ENCODE peak calls at places on chromosomes 4 and X, in nine cellular contexts. One of them, this sample, is unnamed.
A peak's percentile ranks its signal among the peaks of the same experiment; 100 is the strongest.

GRCh38 chrX:120874678-120875557 is 748 bp downstream of the CT47B1 start:
- DNase-seq in AG04449: no peak
- DNase-seq in neural crest cell: no peak
- DNase-seq in stomach: no peak
- DNase-seq in heart left ventricle: no peak
- DNase-seq in GM13977: no peak
- DNase-seq in left ventricle myocardium inferior: no peak
- DNase-seq in lung: no peak
- DNase-seq in IMR-90: no peak
- DNase-seq in this sample: no peak

GRCh38 chrX:12988797-12989196 is 13.9 kb downstream of the TMSB4X start:
- DNase-seq in AG04449: no peak
- DNase-seq in neural crest cell: no peak
- DNase-seq in stomach: peak; percentile 63
- DNase-seq in heart left ventricle: no peak
- DNase-seq in GM13977: no peak
- DNase-seq in left ventricle myocardium inferior: no peak
- DNase-seq in lung: peak; percentile 68
- DNase-seq in IMR-90: peak; percentile 74
- DNase-seq in this sample: peak; percentile 45

GRCh38 chr4:125323547-125324100 is 8.9 kb downstream of the FAT4 start:
- DNase-seq in AG04449: no peak
- DNase-seq in neural crest cell: no peak
- DNase-seq in stomach: no peak
- DNase-seq in heart left ventricle: no peak
- DNase-seq in GM13977: no peak
- DNase-seq in left ventricle myocardium inferior: no peak
- DNase-seq in lung: no peak
- DNase-seq in IMR-90: peak; percentile 64
- DNase-seq in this sample: peak; percentile 50

GRCh38 chrX:108439434-108439883 is at the start of gene COL4A5:
- DNase-seq in AG04449: peak; percentile 36
- DNase-seq in neural crest cell: peak; percentile 57
- DNase-seq in stomach: peak; percentile 49
- DNase-seq in heart left ventricle: peak; percentile 59
- DNase-seq in GM13977: no peak
- DNase-seq in left ventricle myocardium inferior: peak; percentile 27
- DNase-seq in lung: peak; percentile 44
- DNase-seq in IMR-90: peak; percentile 80
- DNase-seq in this sample: peak; percentile 67

GRCh38 chr4:79917246-79917645 is 155.8 kb downstream of the ANTXR2 start:
- DNase-seq in AG04449: peak; percentile 7
- DNase-seq in neural crest cell: no peak
- DNase-seq in stomach: peak; percentile 31
- DNase-seq in heart left ventricle: peak; percentile 29
- DNase-seq in GM13977: peak; percentile 17
- DNase-seq in left ventricle myocardium inferior: no peak
- DNase-seq in lung: peak; percentile 30
- DNase-seq in IMR-90: peak; percentile 44
- DNase-seq in this sample: peak; percentile 28

GRCh38 chrX:12978205-12979010 is 3.5 kb downstream of the TMSB4X start:
- DNase-seq in AG04449: peak; percentile 75
- DNase-seq in neural crest cell: peak; percentile 20
- DNase-seq in stomach: peak; percentile 75
- DNase-seq in heart left ventricle: no peak
- DNase-seq in GM13977: peak; percentile 73
- DNase-seq in left ventricle myocardium inferior: peak; percentile 41
- DNase-seq in lung: no peak
- DNase-seq in IMR-90: peak; percentile 88
- DNase-seq in this sample: peak; percentile 52

GRCh38 chr4:57550143-57550542 is 440.0 kb upstream of the IGFBP7 start:
- DNase-seq in AG04449: no peak
- DNase-seq in neural crest cell: no peak
- DNase-seq in stomach: no peak
- DNase-seq in heart left ventricle: no peak
- DNase-seq in GM13977: no peak
- DNase-seq in left ventricle myocardium inferior: no peak
- DNase-seq in lung: no peak
- DNase-seq in IMR-90: no peak
- DNase-seq in this sample: no peak

GRCh38 chr4:142367326-142368188 is 478.5 kb downstream of the INPP4B start:
- DNase-seq in AG04449: no peak
- DNase-seq in neural crest cell: no peak
- DNase-seq in stomach: no peak
- DNase-seq in heart left ventricle: no peak
- DNase-seq in GM13977: no peak
- DNase-seq in left ventricle myocardium inferior: no peak
- DNase-seq in lung: no peak
- DNase-seq in IMR-90: no peak
- DNase-seq in this sample: no peak

GRCh38 chrX:73455171-73455570 is 8.3 kb downstream of the CDX4 start:
- DNase-seq in AG04449: no peak
- DNase-seq in neural crest cell: no peak
- DNase-seq in stomach: no peak
- DNase-seq in heart left ventricle: no peak
- DNase-seq in GM13977: no peak
- DNase-seq in left ventricle myocardium inferior: no peak
- DNase-seq in lung: no peak
- DNase-seq in IMR-90: no peak
- DNase-seq in this sample: no peak

GRCh38 chrX:97616883-97617510 is 733.3 kb downstream of the RPA4 start:
- DNase-seq in AG04449: peak; percentile 1
- DNase-seq in neural crest cell: no peak
- DNase-seq in stomach: no peak
- DNase-seq in heart left ventricle: no peak
- DNase-seq in GM13977: peak; percentile 23
- DNase-seq in left ventricle myocardium inferior: no peak
- DNase-seq in lung: no peak
- DNase-seq in IMR-90: peak; percentile 74
- DNase-seq in this sample: peak; percentile 64

GRCh38 chr4:22237155-22237751 is 278.6 kb downstream of the ADGRA3 start:
- DNase-seq in AG04449: no peak
- DNase-seq in neural crest cell: peak; percentile 39
- DNase-seq in stomach: peak; percentile 68
- DNase-seq in heart left ventricle: peak; percentile 23
- DNase-seq in GM13977: no peak
- DNase-seq in left ventricle myocardium inferior: no peak
- DNase-seq in lung: no peak
- DNase-seq in IMR-90: peak; percentile 13
- DNase-seq in this sample: no peak

GRCh38 chr4:174596513-174596912 is 74.2 kb upstream of the HPGD start:
- DNase-seq in AG04449: no peak
- DNase-seq in neural crest cell: no peak
- DNase-seq in stomach: no peak
- DNase-seq in heart left ventricle: no peak
- DNase-seq in GM13977: no peak
- DNase-seq in left ventricle myocardium inferior: no peak
- DNase-seq in lung: no peak
- DNase-seq in IMR-90: no peak
- DNase-seq in this sample: no peak

GRCh38 chr4:94939791-94940530 is 182.2 kb downstream of the BMPR1B start:
- DNase-seq in AG04449: no peak
- DNase-seq in neural crest cell: no peak
- DNase-seq in stomach: no peak
- DNase-seq in heart left ventricle: no peak
- DNase-seq in GM13977: no peak
- DNase-seq in left ventricle myocardium inferior: no peak
- DNase-seq in lung: no peak
- DNase-seq in IMR-90: peak; percentile 51
- DNase-seq in this sample: no peak

GRCh38 chrX:56564921-56565861 is 1.8 kb downstream of the UBQLN2 start:
- DNase-seq in AG04449: no peak
- DNase-seq in neural crest cell: no peak
- DNase-seq in stomach: no peak
- DNase-seq in heart left ventricle: no peak
- DNase-seq in GM13977: no peak
- DNase-seq in left ventricle myocardium inferior: no peak
- DNase-seq in lung: no peak
- DNase-seq in IMR-90: peak; percentile 5
- DNase-seq in this sample: no peak

GRCh38 chr4:53917719-53918118 is 146.7 kb downstream of the CHIC2 start:
- DNase-seq in AG04449: no peak
- DNase-seq in neural crest cell: no peak
- DNase-seq in stomach: no peak
- DNase-seq in heart left ventricle: no peak
- DNase-seq in GM13977: no peak
- DNase-seq in left ventricle myocardium inferior: no peak
- DNase-seq in lung: no peak
- DNase-seq in IMR-90: peak; percentile 46
- DNase-seq in this sample: no peak

GRCh38 chr4:4613641-4614286 is 71.9 kb upstream of the STX18 start:
- DNase-seq in AG04449: no peak
- DNase-seq in neural crest cell: no peak
- DNase-seq in stomach: no peak
- DNase-seq in heart left ventricle: no peak
- DNase-seq in GM13977: no peak
- DNase-seq in left ventricle myocardium inferior: no peak
- DNase-seq in lung: no peak
- DNase-seq in IMR-90: peak; percentile 41
- DNase-seq in this sample: no peak

GRCh38 chr4:149322203-149322602 is 493.4 kb downstream of the IQCM start:
- DNase-seq in AG04449: no peak
- DNase-seq in neural crest cell: no peak
- DNase-seq in stomach: no peak
- DNase-seq in heart left ventricle: no peak
- DNase-seq in GM13977: no peak
- DNase-seq in left ventricle myocardium inferior: no peak
- DNase-seq in lung: no peak
- DNase-seq in IMR-90: no peak
- DNase-seq in this sample: no peak

GRCh38 chr4:124903995-124904722 is 191.6 kb upstream of the ANKRD50 start:
- DNase-seq in AG04449: no peak
- DNase-seq in neural crest cell: no peak
- DNase-seq in stomach: peak; percentile 62
- DNase-seq in heart left ventricle: peak; percentile 32
- DNase-seq in GM13977: no peak
- DNase-seq in left ventricle myocardium inferior: peak; percentile 18
- DNase-seq in lung: peak; percentile 37
- DNase-seq in IMR-90: peak; percentile 68
- DNase-seq in this sample: peak; percentile 38

GRCh38 chr4:120990246-120990645 is 67.7 kb upstream of the PRDM5 start:
- DNase-seq in AG04449: no peak
- DNase-seq in neural crest cell: no peak
- DNase-seq in stomach: no peak
- DNase-seq in heart left ventricle: no peak
- DNase-seq in GM13977: no peak
- DNase-seq in left ventricle myocardium inferior: no peak
- DNase-seq in lung: no peak
- DNase-seq in IMR-90: no peak
- DNase-seq in this sample: no peak
- TF ChIP-seq CTCF in AG04449: no peak
- TF ChIP-seq CTCF in neural crest cell: no peak
- TF ChIP-seq CTCF in stomach: no peak
- TF ChIP-seq CTCF in heart left ventricle: no peak
- TF ChIP-seq CTCF in GM13977: no peak
- TF ChIP-seq CTCF in left ventricle myocardium inferior: no peak
- TF ChIP-seq CTCF in lung: no peak
- TF ChIP-seq CTCF in IMR-90: no peak
- TF ChIP-seq CTCF in this sample: no peak

DNA sequence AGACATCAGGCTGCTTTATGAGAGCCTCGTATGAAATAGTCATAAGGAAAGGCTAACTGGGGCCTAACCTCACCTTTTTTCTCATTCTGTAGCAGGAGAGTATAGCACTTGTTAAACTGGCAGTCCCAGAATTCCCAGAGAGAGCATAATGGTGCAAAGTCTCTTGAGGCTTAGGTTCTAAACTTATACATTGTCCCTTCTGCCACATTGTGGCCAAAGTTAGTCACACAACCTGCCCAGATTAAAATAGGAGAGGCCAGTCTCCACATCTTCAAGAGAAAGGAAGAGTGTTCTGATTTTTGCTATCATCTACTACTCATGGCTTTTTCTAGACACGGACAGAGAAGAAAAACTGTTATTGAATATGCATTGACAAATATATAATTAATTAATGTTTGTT is 1588.9 kb upstream of the PCDH7 start:
- DNase-seq in AG04449: no peak
- DNase-seq in neural crest cell: no peak
- DNase-seq in stomach: no peak
- DNase-seq in heart left ventricle: no peak
- DNase-seq in GM13977: no peak
- DNase-seq in left ventricle myocardium inferior: no peak
- DNase-seq in lung: no peak
- DNase-seq in IMR-90: peak; percentile 4
- DNase-seq in this sample: no peak
- TF ChIP-seq CTCF in AG04449: no peak
- TF ChIP-seq CTCF in neural crest cell: no peak
- TF ChIP-seq CTCF in stomach: no peak
- TF ChIP-seq CTCF in heart left ventricle: no peak
- TF ChIP-seq CTCF in GM13977: no peak
- TF ChIP-seq CTCF in left ventricle myocardium inferior: peak; percentile 27
- TF ChIP-seq CTCF in lung: no peak
- TF ChIP-seq CTCF in IMR-90: no peak
- TF ChIP-seq CTCF in this sample: peak; percentile 53

GRCh38 chr4:25991296-25991695 is 77.3 kb downstream of the SMIM20 start:
- DNase-seq in AG04449: no peak
- DNase-seq in neural crest cell: no peak
- DNase-seq in stomach: no peak
- DNase-seq in heart left ventricle: no peak
- DNase-seq in GM13977: no peak
- DNase-seq in left ventricle myocardium inferior: no peak
- DNase-seq in lung: no peak
- DNase-seq in IMR-90: no peak
- DNase-seq in this sample: no peak

DNA sequence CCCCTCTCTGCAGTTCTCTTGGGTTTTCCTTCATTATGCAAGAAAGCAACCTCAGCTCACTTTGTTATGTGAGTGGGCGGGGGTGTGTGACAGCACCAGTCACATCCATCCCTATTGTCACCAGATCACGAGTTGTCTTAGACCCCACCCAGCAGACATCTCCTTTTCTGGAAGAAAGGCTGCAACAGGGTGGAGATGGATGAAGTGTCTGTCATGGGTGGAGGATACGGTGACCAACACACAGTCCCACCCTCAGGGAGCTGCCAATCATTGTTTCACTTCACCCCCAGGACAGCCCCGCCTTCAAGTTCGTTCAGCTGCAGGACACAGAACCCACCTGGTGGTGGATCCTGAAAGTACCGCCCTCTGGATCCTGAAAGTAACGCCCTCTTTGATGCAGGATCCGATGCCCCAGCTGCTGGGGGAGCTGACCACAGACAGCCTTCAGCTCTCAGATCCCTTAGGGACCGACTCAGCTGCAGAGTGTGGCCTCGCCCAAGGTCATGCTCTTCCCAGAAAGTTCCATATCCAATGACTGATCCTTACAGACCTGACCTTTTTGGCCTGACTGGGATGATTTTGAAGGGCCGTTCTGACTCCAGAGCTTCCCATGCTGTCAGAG is 79.7 kb downstream of the SMIM20 start:
- DNase-seq in AG04449: no peak
- DNase-seq in neural crest cell: peak; percentile 68
- DNase-seq in stomach: no peak
- DNase-seq in heart left ventricle: peak; percentile 67
- DNase-seq in GM13977: no peak
- DNase-seq in left ventricle myocardium inferior: peak; percentile 29
- DNase-seq in lung: no peak
- DNase-seq in IMR-90: no peak
- DNase-seq in this sample: no peak
- TF ChIP-seq CTCF in AG04449: peak; percentile 5
- TF ChIP-seq CTCF in neural crest cell: peak; percentile 59
- TF ChIP-seq CTCF in stomach: no peak
- TF ChIP-seq CTCF in heart left ventricle: peak; percentile 13
- TF ChIP-seq CTCF in GM13977: peak; percentile 37
- TF ChIP-seq CTCF in left ventricle myocardium inferior: peak; percentile 48
- TF ChIP-seq CTCF in lung: no peak
- TF ChIP-seq CTCF in IMR-90: peak; percentile 8
- TF ChIP-seq CTCF in this sample: peak; percentile 60

GRCh38 chr4:40980318-40980883 is 230.6 kb downstream of the NSUN7 start:
- DNase-seq in AG04449: no peak
- DNase-seq in neural crest cell: no peak
- DNase-seq in stomach: no peak
- DNase-seq in heart left ventricle: no peak
- DNase-seq in GM13977: no peak
- DNase-seq in left ventricle myocardium inferior: no peak
- DNase-seq in lung: no peak
- DNase-seq in IMR-90: no peak
- DNase-seq in this sample: no peak
- TF ChIP-seq CTCF in AG04449: peak; percentile 32
- TF ChIP-seq CTCF in neural crest cell: peak; percentile 47
- TF ChIP-seq CTCF in stomach: no peak
- TF ChIP-seq CTCF in heart left ventricle: peak; percentile 17
- TF ChIP-seq CTCF in GM13977: peak; percentile 56
- TF ChIP-seq CTCF in left ventricle myocardium inferior: peak; percentile 57
- TF ChIP-seq CTCF in lung: peak; percentile 10
- TF ChIP-seq CTCF in IMR-90: peak; percentile 36
- TF ChIP-seq CTCF in this sample: peak; percentile 76

This sample was measured in HFFc6.